ENCODE peak calls at places on chromosomes 16 and 17, in six cellular contexts. U is H1, Z is HepG2, G is GM12891, F is GM12878, I is K562. H is an unnamed sample.

GRCh38 chr16:25691519-25692091 is at the start of gene HS3ST4:
- DNase-seq in G (no peak), Z (no peak), F (no peak), U (peak), I (no peak), H (peak)

GRCh38 chr17:59844884-59845594 is 47.7 kb downstream of the TUBD1 start:
- DNase-seq in G (no peak), U (no peak), I (no peak), Z (no peak), F (no peak), H (no peak)

GRCh38 chr17:44757918-44758413 is 822 bp upstream of the ADAM11 start:
- DNase-seq in I (no peak), F (no peak), U (no peak), Z (no peak), G (no peak), H (no peak)

GRCh38 chr16:85306071-85306792 is 194.0 kb upstream of the CIBAR2 start:
- DNase-seq in F (peak), Z (peak), G (peak), U (no peak), I (peak), H (peak)

GRCh38 chr17:5561736-5562135 is 22.6 kb downstream of the NLRP1 start:
- DNase-seq in F (no peak), U (no peak), Z (no peak), G (no peak), I (no peak), H (no peak)

GRCh38 chr17:32258383-32259121 is 7.1 kb upstream of the RHBDL3 start:
- DNase-seq in U (peak), I (no peak), F (no peak), Z (no peak), G (no peak), H (no peak)

GRCh38 chr17:73972901-73973300 is 230.6 kb upstream of the RPL38 start:
- DNase-seq in Z (no peak), G (no peak), F (no peak), U (no peak), I (no peak), H (no peak)

GRCh38 chr17:60165976-60166375 is 16.2 kb downstream of the CA4 start:
- DNase-seq in G (no peak), Z (no peak), I (no peak), U (no peak), F (no peak), H (no peak)

GRCh38 chr17:78494961-78495330 is 82.2 kb downstream of the DNAH17 start:
- DNase-seq in F (no peak), U (no peak), Z (no peak), I (no peak), G (no peak), H (no peak)

GRCh38 chr16:56346131-56346890 is 79.0 kb downstream of the AMFR start:
- DNase-seq in I (no peak), U (no peak), G (no peak), Z (no peak), F (no peak), H (no peak)

GRCh38 chr17:28950752-28951427 is 428 bp downstream of the PHF12 start:
- DNase-seq in G (no peak), I (no peak), Z (no peak), U (no peak), F (no peak), H (no peak)
- TF ChIP-seq POLR2AphosphoS5 in G (no peak), I (no peak), Z (no peak), U (no peak), F (no peak), H (no peak)

GRCh38 chr17:19677736-19678379 is 29.3 kb downstream of the ALDH3A2 start:
- DNase-seq in F (no peak), G (no peak), U (no peak), I (no peak), Z (no peak), H (no peak)

GRCh38 chr17:19670906-19671305 is 22.4 kb downstream of the ALDH3A2 start:
- DNase-seq in F (no peak), G (no peak), Z (no peak), I (no peak), U (no peak), H (no peak)

GRCh38 chr17:19671433-19671832 is 22.9 kb downstream of the ALDH3A2 start:
- DNase-seq in Z (peak), G (no peak), I (no peak), U (no peak), F (no peak), H (no peak)

GRCh38 chr17:19676901-19677300 is 28.4 kb downstream of the ALDH3A2 start:
- DNase-seq in G (no peak), F (no peak), I (no peak), Z (no peak), U (no peak), H (no peak)

DNA sequence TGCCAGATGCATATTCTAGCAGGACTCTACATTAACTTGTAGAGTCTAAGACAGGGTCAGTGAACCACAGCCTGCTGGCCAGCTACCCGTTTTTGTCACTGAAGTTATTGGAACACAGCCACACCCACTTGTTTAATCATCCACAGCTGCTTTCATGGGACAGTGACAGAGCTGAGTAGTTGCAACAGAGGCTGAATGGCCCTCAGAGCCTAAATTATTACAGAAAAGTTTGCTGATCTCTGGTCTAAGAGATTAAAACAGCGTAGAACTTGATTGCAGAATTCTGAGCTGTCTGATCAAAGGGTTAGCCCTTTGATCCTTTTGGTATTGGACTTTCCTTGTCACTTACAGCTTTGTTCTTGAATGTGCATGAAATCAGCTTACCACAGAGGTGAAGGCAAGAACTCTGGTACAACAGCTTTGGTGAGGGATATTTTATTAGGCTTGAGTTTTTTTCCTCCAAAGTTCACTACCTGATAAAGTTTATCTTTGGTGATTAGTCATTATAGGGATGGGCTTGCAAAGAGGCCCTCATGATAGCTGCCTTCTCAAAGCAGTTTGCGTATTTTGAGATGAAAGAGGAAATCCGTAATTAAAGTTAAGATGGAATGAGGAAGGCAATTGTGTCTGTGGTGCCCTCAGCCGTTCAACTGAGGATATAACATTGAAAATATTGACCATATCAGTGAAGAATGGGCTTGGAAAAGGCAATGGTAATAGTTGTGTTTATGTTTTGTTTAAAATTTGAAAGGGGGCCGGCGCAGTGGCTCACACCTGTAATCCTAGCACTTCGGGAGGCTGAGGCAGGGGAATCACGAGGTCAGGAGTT is 23.7 kb downstream of the ALDH3A2 start:
- DNase-seq in U (peak), F (no peak), I (no peak), Z (peak), G (no peak), H (no peak)
- TF ChIP-seq TAF1 in U (no peak), F (no peak), I (no peak), Z (no peak), G (no peak), H (no peak)

DNA sequence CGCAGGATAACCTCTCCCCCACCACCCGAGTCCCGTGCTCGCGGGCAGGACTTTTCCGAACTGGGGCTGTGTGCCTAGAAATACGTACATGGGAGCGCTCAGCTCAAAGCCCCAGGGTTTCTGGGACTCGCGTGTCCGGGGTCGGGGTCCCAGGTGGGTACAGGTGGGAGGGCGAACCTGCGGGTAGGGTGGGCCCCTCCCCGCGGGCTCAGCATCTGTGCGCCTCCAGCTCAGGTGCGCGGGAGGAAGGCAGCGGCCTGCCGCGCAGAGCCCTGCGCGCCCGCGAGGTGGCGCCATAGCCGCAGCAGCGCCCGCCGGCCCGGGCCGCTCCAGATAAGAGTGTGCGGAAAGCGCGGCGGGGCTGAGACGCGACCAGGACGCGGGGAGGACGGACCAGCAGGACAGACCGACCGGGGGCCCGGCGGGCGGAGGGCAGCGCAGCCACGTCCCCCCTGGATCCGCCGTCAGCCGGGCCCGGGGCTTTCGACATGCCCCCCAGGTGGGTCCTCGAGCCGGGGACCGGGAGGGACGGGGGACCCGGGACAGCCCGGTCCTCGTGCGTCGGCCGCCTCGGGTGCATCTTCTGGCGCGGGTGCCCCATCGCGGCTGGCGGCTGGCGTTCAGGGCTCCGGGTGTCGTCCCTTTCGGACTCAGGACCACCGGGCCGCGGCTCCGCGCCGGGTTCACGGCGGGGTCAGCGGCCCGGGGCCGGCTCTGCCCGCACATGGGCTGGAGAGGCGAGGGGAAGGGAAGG is at the start of gene HIC1:
- DNase-seq in U (peak), F (no peak), G (peak), I (peak), Z (peak), H (peak)
- TF ChIP-seq POLR2A in U (no peak), F (peak), G (peak), I (no peak), Z (no peak), H (peak)

GRCh38 chr17:65918450-65918849 is 273.5 kb downstream of the CEP112 start:
- DNase-seq in I (no peak), F (no peak), U (no peak), G (no peak), Z (no peak), H (no peak)
- TF ChIP-seq POLR2AphosphoS5 in I (no peak), F (no peak), U (no peak), G (no peak), Z (no peak), H (no peak)